ENCODE peak calls at places on chromosomes 2 and 18, in nine cellular contexts. C is HEK293T; X is GM23248; F is effector memory CD4-positive, alpha-beta T cell; E is mammary epithelial cell; W is effector memory CD8-positive, alpha-beta T cell; Y is stimulated activated CD8-positive, alpha-beta memory T cell treated with anti-CD3 and anti-CD28 coated beads, Interleukin-15, amount 100 ng/mL, for 48 hours; K is GM03348; N is amygdala. V is an unnamed sample.
A peak's percentile ranks its signal among the peaks of the same experiment; 100 is the strongest.

GRCh38 chr2:142687075-142687474 is 190.4 kb upstream of the KYNU start:
- DNase-seq in N (no peak), E (no peak), W (no peak), X (no peak), K (no peak), Y (no peak), C (no peak), F (no peak), V (no peak)

GRCh38 chr2:236684534-236685256 is 115.1 kb downstream of the ACKR3 start:
- DNase-seq in N (no peak), F (no peak), K (no peak), C (no peak), E (no peak), W (no peak), Y (no peak), X (no peak), V (no peak)

GRCh38 chr2:159891917-159892691 is 94.1 kb upstream of the CD302 start:
- DNase-seq in X (peak; percentile 84), K (peak; percentile 33), N (no peak), F (no peak), C (no peak), Y (no peak), W (no peak), E (peak; percentile 70), V (no peak)

GRCh38 chr18:42956287-42956686 is 159.2 kb downstream of the RIT2 start:
- DNase-seq in E (no peak), W (no peak), N (no peak), F (no peak), K (no peak), C (no peak), Y (no peak), X (no peak), V (no peak)

GRCh38 chr2:23096905-23097602 is 287.9 kb upstream of the KLHL29 start:
- DNase-seq in K (no peak), W (no peak), X (no peak), E (peak; percentile 8), F (no peak), N (no peak), Y (no peak), C (no peak), V (no peak)

GRCh38 chr2:26230806-26231205 is 13.6 kb downstream of the HADHA start:
- DNase-seq in C (no peak), X (no peak), N (no peak), E (no peak), K (no peak), F (no peak), W (no peak), Y (no peak), V (no peak)

GRCh38 chr2:184302506-184302905 is 295.8 kb upstream of the ZNF804A start:
- DNase-seq in E (no peak), Y (no peak), K (no peak), W (no peak), X (peak; percentile 0), F (no peak), C (no peak), N (no peak), V (no peak)

GRCh38 chr2:200757414-200757813 is 54.3 kb upstream of the BZW1 start:
- DNase-seq in X (no peak), Y (no peak), N (no peak), W (no peak), F (no peak), K (no peak), C (no peak), E (peak; percentile 16), V (no peak)